ENCODE peak calls at places on chromosome 16, in eight cellular contexts. One of them, this sample, is unnamed.
A peak's percentile ranks its signal among the peaks of the same experiment; 100 is the strongest.

GRCh38 chr16:55252577-55252976 is 71.4 kb upstream of the IRX6 start:
- DNase-seq in upper lobe of left lung: no peak
- DNase-seq in A549: no peak
- DNase-seq in ovary: no peak
- DNase-seq in esophagus squamous epithelium: no peak
- DNase-seq in H1: no peak
- DNase-seq in IMR-90: no peak
- DNase-seq in stomach: no peak
- DNase-seq in this sample: no peak

GRCh38 chr16:87392823-87393679 is 915 bp downstream of the MAP1LC3B start:
- DNase-seq in A549: peak; percentile 46
- DNase-seq in H1: peak; percentile 80
- DNase-seq in IMR-90: peak; percentile 47
- DNase-seq in esophagus squamous epithelium: no peak
- DNase-seq in stomach: peak; percentile 53
- DNase-seq in upper lobe of left lung: peak; percentile 60
- DNase-seq in ovary: peak; percentile 48
- DNase-seq in this sample: no peak

GRCh38 chr16:67773099-67773498 is 33.3 kb downstream of the RANBP10 start:
- DNase-seq in esophagus squamous epithelium: no peak
- DNase-seq in upper lobe of left lung: peak; percentile 35
- DNase-seq in IMR-90: no peak
- DNase-seq in stomach: no peak
- DNase-seq in H1: no peak
- DNase-seq in ovary: peak; percentile 63
- DNase-seq in A549: no peak
- DNase-seq in this sample: no peak

GRCh38 chr16:65038125-65038524 is 83.7 kb downstream of the CDH11 start:
- DNase-seq in upper lobe of left lung: no peak
- DNase-seq in esophagus squamous epithelium: no peak
- DNase-seq in H1: no peak
- DNase-seq in A549: no peak
- DNase-seq in IMR-90: peak; percentile 59
- DNase-seq in ovary: no peak
- DNase-seq in stomach: no peak
- DNase-seq in this sample: no peak

GRCh38 chr16:81001330-81001729 is 5.4 kb downstream of the CMC2 start:
- DNase-seq in upper lobe of left lung: no peak
- DNase-seq in A549: no peak
- DNase-seq in esophagus squamous epithelium: no peak
- DNase-seq in H1: no peak
- DNase-seq in ovary: no peak
- DNase-seq in IMR-90: no peak
- DNase-seq in stomach: no peak
- DNase-seq in this sample: no peak

GRCh38 chr16:66344533-66345145 is 21.9 kb upstream of the CDH5 start:
- DNase-seq in ovary: no peak
- DNase-seq in esophagus squamous epithelium: no peak
- DNase-seq in IMR-90: peak; percentile 48
- DNase-seq in upper lobe of left lung: no peak
- DNase-seq in H1: no peak
- DNase-seq in A549: peak; percentile 31
- DNase-seq in stomach: no peak
- DNase-seq in this sample: no peak

GRCh38 chr16:9192746-9193145 is 101.3 kb downstream of the HAPSTR1 start:
- DNase-seq in esophagus squamous epithelium: no peak
- DNase-seq in A549: no peak
- DNase-seq in H1: no peak
- DNase-seq in stomach: no peak
- DNase-seq in ovary: no peak
- DNase-seq in IMR-90: no peak
- DNase-seq in upper lobe of left lung: no peak
- DNase-seq in this sample: no peak

GRCh38 chr16:15808071-15808470 is 48.8 kb downstream of the MYH11 start:
- DNase-seq in upper lobe of left lung: no peak
- DNase-seq in A549: no peak
- DNase-seq in H1: no peak
- DNase-seq in esophagus squamous epithelium: no peak
- DNase-seq in stomach: no peak
- DNase-seq in ovary: no peak
- DNase-seq in IMR-90: no peak
- DNase-seq in this sample: no peak

GRCh38 chr16:3223913-3224515 is 10.9 kb downstream of the ZNF200 start:
- DNase-seq in A549: peak; percentile 45
- DNase-seq in IMR-90: no peak
- DNase-seq in esophagus squamous epithelium: no peak
- DNase-seq in ovary: no peak
- DNase-seq in stomach: no peak
- DNase-seq in H1: no peak
- DNase-seq in upper lobe of left lung: no peak
- DNase-seq in this sample: no peak

GRCh38 chr16:86952769-86953168 is 364.4 kb downstream of the C16orf95 start:
- DNase-seq in stomach: no peak
- DNase-seq in ovary: no peak
- DNase-seq in A549: no peak
- DNase-seq in IMR-90: peak; percentile 61
- DNase-seq in esophagus squamous epithelium: no peak
- DNase-seq in H1: no peak
- DNase-seq in upper lobe of left lung: no peak
- DNase-seq in this sample: no peak

GRCh38 chr16:63890072-63890471 is 1231.8 kb downstream of the CDH11 start:
- DNase-seq in IMR-90: peak; percentile 4
- DNase-seq in stomach: no peak
- DNase-seq in ovary: peak; percentile 8
- DNase-seq in upper lobe of left lung: no peak
- DNase-seq in H1: no peak
- DNase-seq in esophagus squamous epithelium: no peak
- DNase-seq in A549: no peak
- DNase-seq in this sample: no peak

GRCh38 chr16:2664522-2665096 is 17.7 kb upstream of the KCTD5 start:
- DNase-seq in esophagus squamous epithelium: no peak
- DNase-seq in ovary: no peak
- DNase-seq in A549: no peak
- DNase-seq in IMR-90: no peak
- DNase-seq in upper lobe of left lung: no peak
- DNase-seq in H1: no peak
- DNase-seq in stomach: peak; percentile 45
- DNase-seq in this sample: no peak

GRCh38 chr16:14057878-14058382 is 13.2 kb upstream of the MRTFB start:
- DNase-seq in IMR-90: no peak
- DNase-seq in esophagus squamous epithelium: no peak
- DNase-seq in H1: no peak
- DNase-seq in ovary: no peak
- DNase-seq in stomach: no peak
- DNase-seq in upper lobe of left lung: no peak
- DNase-seq in A549: no peak
- DNase-seq in this sample: no peak

GRCh38 chr16:35480988-35481387 is 2021.6 kb downstream of the TP53TG3F start:
- DNase-seq in stomach: no peak
- DNase-seq in IMR-90: no peak
- DNase-seq in A549: no peak
- DNase-seq in H1: no peak
- DNase-seq in upper lobe of left lung: no peak
- DNase-seq in esophagus squamous epithelium: no peak
- DNase-seq in ovary: no peak
- DNase-seq in this sample: no peak

GRCh38 chr16:59635674-59636073 is 901.6 kb upstream of the GOT2 start:
- DNase-seq in H1: no peak
- DNase-seq in stomach: no peak
- DNase-seq in IMR-90: peak; percentile 65
- DNase-seq in ovary: no peak
- DNase-seq in upper lobe of left lung: no peak
- DNase-seq in esophagus squamous epithelium: no peak
- DNase-seq in A549: no peak
- DNase-seq in this sample: no peak

GRCh38 chr16:30416624-30417298 is 9.4 kb downstream of the ZNF771 start:
- DNase-seq in A549: no peak
- DNase-seq in esophagus squamous epithelium: no peak
- DNase-seq in ovary: no peak
- DNase-seq in stomach: no peak
- DNase-seq in H1: no peak
- DNase-seq in upper lobe of left lung: no peak
- DNase-seq in IMR-90: no peak
- DNase-seq in this sample: no peak

GRCh38 chr16:30418350-30419181 is 11.2 kb downstream of the ZNF771 start:
- DNase-seq in H1: no peak
- DNase-seq in IMR-90: no peak
- DNase-seq in upper lobe of left lung: no peak
- DNase-seq in stomach: no peak
- DNase-seq in esophagus squamous epithelium: no peak
- DNase-seq in A549: peak; percentile 36
- DNase-seq in ovary: no peak
- DNase-seq in this sample: no peak

GRCh38 chr16:30416047-30416603 is 8.7 kb downstream of the ZNF771 start:
- DNase-seq in IMR-90: no peak
- DNase-seq in upper lobe of left lung: no peak
- DNase-seq in A549: no peak
- DNase-seq in ovary: no peak
- DNase-seq in H1: no peak
- DNase-seq in esophagus squamous epithelium: no peak
- DNase-seq in stomach: no peak
- DNase-seq in this sample: no peak

GRCh38 chr16:30417447-30418349 is 10.3 kb downstream of the ZNF771 start:
- DNase-seq in esophagus squamous epithelium: no peak
- DNase-seq in H1: peak; percentile 86
- DNase-seq in IMR-90: peak; percentile 88
- DNase-seq in ovary: peak; percentile 75
- DNase-seq in stomach: peak; percentile 90
- DNase-seq in A549: peak; percentile 98
- DNase-seq in upper lobe of left lung: peak; percentile 80
- DNase-seq in this sample: no peak

DNA sequence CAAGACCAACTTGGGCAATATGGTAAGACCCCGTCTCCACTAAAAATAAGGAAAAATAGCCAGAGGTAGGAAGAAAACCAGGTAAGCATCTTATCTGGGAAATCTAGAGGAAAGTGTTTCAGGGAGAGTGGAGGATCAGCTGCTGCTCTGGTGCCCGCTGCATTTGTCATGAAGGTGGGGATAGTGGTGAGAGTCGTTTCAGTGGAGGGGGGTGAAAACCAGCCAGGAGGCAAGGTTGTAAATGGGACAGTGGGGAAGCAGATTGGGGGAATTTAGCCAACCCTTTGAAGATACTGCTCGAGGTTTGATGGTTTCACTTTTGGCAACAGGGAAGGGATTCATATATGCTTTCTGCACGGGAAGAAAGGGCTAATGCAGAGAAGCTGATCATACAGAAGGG is 8.8 kb downstream of the DCTPP1 start:
- DNase-seq in H1: no peak
- DNase-seq in upper lobe of left lung: no peak
- DNase-seq in A549: no peak
- DNase-seq in IMR-90: no peak
- DNase-seq in esophagus squamous epithelium: no peak
- DNase-seq in ovary: no peak
- DNase-seq in stomach: no peak
- DNase-seq in this sample: no peak
- TF ChIP-seq POLR2A in H1: no peak
- TF ChIP-seq POLR2A in upper lobe of left lung: no peak
- TF ChIP-seq POLR2A in A549: no peak
- TF ChIP-seq POLR2A in IMR-90: no peak
- TF ChIP-seq POLR2A in esophagus squamous epithelium: no peak
- TF ChIP-seq POLR2A in ovary: no peak
- TF ChIP-seq POLR2A in stomach: no peak
- TF ChIP-seq POLR2A in this sample: no peak

DNA sequence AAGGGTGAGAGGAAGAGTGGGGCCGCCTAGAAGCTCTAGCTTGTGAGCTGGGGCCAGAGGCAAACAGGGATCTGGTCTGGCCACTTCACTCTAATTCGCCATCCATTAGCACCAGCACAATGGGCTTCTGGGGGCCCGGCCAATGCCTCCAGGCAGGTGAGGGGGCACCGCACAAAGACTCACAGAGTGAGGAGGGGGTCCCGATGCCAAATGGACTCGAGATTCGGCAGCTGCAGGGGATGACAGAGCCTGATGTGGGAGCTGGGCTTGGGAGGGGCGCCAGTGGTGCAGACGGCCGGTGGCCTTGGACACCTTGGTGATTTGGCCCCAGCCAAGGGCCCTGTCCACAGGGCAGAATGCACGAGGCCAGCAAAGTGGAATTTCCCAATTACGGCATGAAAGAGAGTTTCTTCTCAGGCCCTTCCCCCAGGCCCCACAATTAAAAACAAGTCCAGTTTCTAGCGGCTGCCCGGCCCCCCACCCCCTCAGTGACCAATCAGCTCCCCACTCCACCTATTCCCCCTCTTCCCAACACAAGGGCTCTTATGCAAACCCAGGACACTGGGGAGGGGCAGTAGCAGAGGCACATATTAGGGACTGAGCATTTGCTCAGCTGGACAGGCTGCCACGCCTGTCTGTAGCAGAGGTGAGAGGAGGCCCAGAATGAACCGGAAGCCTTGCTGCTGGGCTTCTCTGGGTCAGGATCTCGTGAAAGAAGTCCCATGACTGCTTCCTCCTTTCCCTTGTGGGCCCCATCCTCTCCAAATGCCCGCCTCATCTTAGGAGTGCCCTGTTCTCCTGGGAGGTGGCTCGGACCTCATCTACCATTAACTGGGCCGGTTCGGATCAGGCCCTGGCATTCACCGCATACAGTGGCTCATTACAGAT is 39.4 kb upstream of the MTSS2 start:
- DNase-seq in ovary: peak; percentile 68
- DNase-seq in A549: no peak
- DNase-seq in H1: no peak
- DNase-seq in esophagus squamous epithelium: no peak
- DNase-seq in upper lobe of left lung: peak; percentile 92
- DNase-seq in stomach: no peak
- DNase-seq in IMR-90: no peak
- DNase-seq in this sample: no peak
- TF ChIP-seq POLR2A in ovary: no peak
- TF ChIP-seq POLR2A in A549: no peak
- TF ChIP-seq POLR2A in H1: no peak
- TF ChIP-seq POLR2A in esophagus squamous epithelium: no peak
- TF ChIP-seq POLR2A in upper lobe of left lung: peak; percentile 57
- TF ChIP-seq POLR2A in stomach: no peak
- TF ChIP-seq POLR2A in IMR-90: no peak
- TF ChIP-seq POLR2A in this sample: peak; percentile 45

GRCh38 chr16:79887541-79888540 is 287.3 kb upstream of the MAF start:
- DNase-seq in stomach: no peak
- DNase-seq in A549: no peak
- DNase-seq in H1: no peak
- DNase-seq in upper lobe of left lung: no peak
- DNase-seq in IMR-90: no peak
- DNase-seq in esophagus squamous epithelium: no peak
- DNase-seq in ovary: no peak
- DNase-seq in this sample: no peak
- TF ChIP-seq POLR2A in stomach: no peak
- TF ChIP-seq POLR2A in A549: no peak
- TF ChIP-seq POLR2A in H1: no peak
- TF ChIP-seq POLR2A in upper lobe of left lung: no peak
- TF ChIP-seq POLR2A in IMR-90: no peak
- TF ChIP-seq POLR2A in esophagus squamous epithelium: no peak
- TF ChIP-seq POLR2A in ovary: no peak
- TF ChIP-seq POLR2A in this sample: no peak

DNA sequence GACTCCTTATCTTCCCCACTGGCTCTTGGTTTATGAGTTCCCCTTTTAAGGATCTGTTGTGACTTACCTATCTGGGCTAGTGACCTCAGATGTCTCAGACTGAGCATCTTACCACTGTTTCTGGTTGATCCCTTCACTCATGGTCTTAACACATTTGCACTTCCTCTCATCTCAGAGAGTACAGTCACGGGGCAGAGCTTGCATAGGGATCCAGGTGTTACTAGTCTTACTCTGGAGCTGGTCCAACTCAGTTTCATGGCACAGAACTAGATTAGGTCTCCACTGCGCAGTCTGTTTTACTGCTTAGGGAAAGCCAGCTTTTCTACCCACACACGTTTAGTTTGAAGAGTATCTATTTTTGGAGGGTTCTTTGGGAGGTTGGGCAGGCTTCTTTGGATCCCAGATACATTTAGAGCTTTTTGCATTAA is 10.2 kb downstream of the GABARAPL2 start:
- DNase-seq in IMR-90: no peak
- DNase-seq in stomach: no peak
- DNase-seq in ovary: no peak
- DNase-seq in H1: no peak
- DNase-seq in upper lobe of left lung: no peak
- DNase-seq in A549: no peak
- DNase-seq in esophagus squamous epithelium: no peak
- DNase-seq in this sample: no peak
- TF ChIP-seq POLR2A in IMR-90: no peak
- TF ChIP-seq POLR2A in stomach: no peak
- TF ChIP-seq POLR2A in ovary: no peak
- TF ChIP-seq POLR2A in H1: no peak
- TF ChIP-seq POLR2A in upper lobe of left lung: no peak
- TF ChIP-seq POLR2A in A549: no peak
- TF ChIP-seq POLR2A in esophagus squamous epithelium: no peak
- TF ChIP-seq POLR2A in this sample: no peak